ENCODE peak calls at places on chromosome 22, in four cellular contexts. One of them, this sample, is unnamed.

GRCh38 chr22:46672731-46673130 is 52.5 kb downstream of the GRAMD4 start:
- DNase-seq in astrocyte of the cerebellum: no peak
- DNase-seq in mucosa of descending colon: peak; percentile 59
- DNase-seq in SK-N-SH: no peak
- DNase-seq in this sample: no peak

GRCh38 chr22:50506611-50507420 is 686 bp downstream of the LMF2 start:
- DNase-seq in astrocyte of the cerebellum: no peak
- DNase-seq in mucosa of descending colon: peak; percentile 50
- DNase-seq in SK-N-SH: no peak
- DNase-seq in this sample: no peak

GRCh38 chr22:33850227-33850626 is 70.0 kb downstream of the LARGE1 start:
- DNase-seq in astrocyte of the cerebellum: no peak
- DNase-seq in mucosa of descending colon: no peak
- DNase-seq in SK-N-SH: no peak
- DNase-seq in this sample: no peak

GRCh38 chr22:50313021-50313420 is 5.6 kb upstream of the PLXNB2 start:
- DNase-seq in astrocyte of the cerebellum: no peak
- DNase-seq in mucosa of descending colon: no peak
- DNase-seq in SK-N-SH: no peak
- DNase-seq in this sample: no peak

GRCh38 chr22:46660604-46661201 is 40.5 kb downstream of the GRAMD4 start:
- DNase-seq in astrocyte of the cerebellum: no peak
- DNase-seq in mucosa of descending colon: peak; percentile 80
- DNase-seq in SK-N-SH: peak; percentile 93
- DNase-seq in this sample: no peak

GRCh38 chr22:18022851-18023250 is 1.5 kb downstream of the MICAL3 start:
- DNase-seq in astrocyte of the cerebellum: no peak
- DNase-seq in mucosa of descending colon: peak; percentile 26
- DNase-seq in SK-N-SH: no peak
- DNase-seq in this sample: no peak

GRCh38 chr22:38745676-38746460 is 9.9 kb downstream of the SUN2 start:
- DNase-seq in astrocyte of the cerebellum: no peak
- DNase-seq in mucosa of descending colon: peak; percentile 78
- DNase-seq in SK-N-SH: no peak
- DNase-seq in this sample: no peak

GRCh38 chr22:37538590-37539357 is 19.6 kb upstream of the CARD10 start:
- DNase-seq in astrocyte of the cerebellum: peak; percentile 87
- DNase-seq in mucosa of descending colon: peak; percentile 91
- DNase-seq in SK-N-SH: peak; percentile 93
- DNase-seq in this sample: peak; percentile 96

GRCh38 chr22:38831166-38831945 is 12.5 kb downstream of the NPTXR start:
- DNase-seq in astrocyte of the cerebellum: no peak
- DNase-seq in mucosa of descending colon: no peak
- DNase-seq in SK-N-SH: no peak
- DNase-seq in this sample: peak; percentile 42

GRCh38 chr22:38403806-38404205 is 51.2 kb downstream of the KCNJ4 start:
- DNase-seq in astrocyte of the cerebellum: no peak
- DNase-seq in mucosa of descending colon: no peak
- DNase-seq in SK-N-SH: no peak
- DNase-seq in this sample: no peak

GRCh38 chr22:35425971-35426800 is 26.2 kb downstream of the MCM5 start:
- DNase-seq in astrocyte of the cerebellum: peak; percentile 12
- DNase-seq in mucosa of descending colon: no peak
- DNase-seq in SK-N-SH: no peak
- DNase-seq in this sample: no peak

GRCh38 chr22:42688241-42688913 is 32.3 kb downstream of the A4GALT start:
- DNase-seq in astrocyte of the cerebellum: peak; percentile 85
- DNase-seq in mucosa of descending colon: peak; percentile 65
- DNase-seq in SK-N-SH: peak; percentile 45
- DNase-seq in this sample: peak; percentile 98

GRCh38 chr22:22520020-22520656 is at the start of gene ZNF280A:
- DNase-seq in astrocyte of the cerebellum: no peak
- DNase-seq in mucosa of descending colon: no peak
- DNase-seq in SK-N-SH: no peak
- DNase-seq in this sample: peak; percentile 19

GRCh38 chr22:33076368-33076767 is 18.2 kb upstream of the SYN3 start:
- DNase-seq in astrocyte of the cerebellum: no peak
- DNase-seq in mucosa of descending colon: no peak
- DNase-seq in SK-N-SH: no peak
- DNase-seq in this sample: peak; percentile 5

GRCh38 chr22:45934659-45935341 is 42.2 kb downstream of the WNT7B start:
- DNase-seq in astrocyte of the cerebellum: peak; percentile 75
- DNase-seq in mucosa of descending colon: no peak
- DNase-seq in SK-N-SH: peak; percentile 79
- DNase-seq in this sample: peak; percentile 65

GRCh38 chr22:18085188-18085587 is 7.4 kb downstream of the PEX26 start:
- DNase-seq in astrocyte of the cerebellum: no peak
- DNase-seq in mucosa of descending colon: peak; percentile 85
- DNase-seq in SK-N-SH: no peak
- DNase-seq in this sample: peak; percentile 49

GRCh38 chr22:49855491-49855911 is 1.9 kb downstream of the ZBED4 start:
- DNase-seq in astrocyte of the cerebellum: no peak
- DNase-seq in mucosa of descending colon: peak; percentile 63
- DNase-seq in SK-N-SH: no peak
- DNase-seq in this sample: peak; percentile 26

GRCh38 chr22:23696326-23696851 is 5.6 kb downstream of the RGL4 start:
- DNase-seq in astrocyte of the cerebellum: no peak
- DNase-seq in mucosa of descending colon: peak; percentile 52
- DNase-seq in SK-N-SH: no peak
- DNase-seq in this sample: no peak

GRCh38 chr22:36455571-36456458 is 25.6 kb downstream of the TXN2 start:
- DNase-seq in astrocyte of the cerebellum: no peak
- DNase-seq in mucosa of descending colon: peak; percentile 60
- DNase-seq in SK-N-SH: no peak
- DNase-seq in this sample: no peak

GRCh38 chr22:35630891-35631290 is 13.8 kb upstream of the MB start:
- DNase-seq in astrocyte of the cerebellum: no peak
- DNase-seq in mucosa of descending colon: no peak
- DNase-seq in SK-N-SH: no peak
- DNase-seq in this sample: no peak

GRCh38 chr22:47928626-47929025 is 1166.2 kb downstream of the TBC1D22A start:
- DNase-seq in astrocyte of the cerebellum: no peak
- DNase-seq in mucosa of descending colon: no peak
- DNase-seq in SK-N-SH: no peak
- DNase-seq in this sample: no peak

GRCh38 chr22:45211435-45211834 is 29.3 kb downstream of the KIAA0930 start:
- DNase-seq in astrocyte of the cerebellum: no peak
- DNase-seq in mucosa of descending colon: no peak
- DNase-seq in SK-N-SH: no peak
- DNase-seq in this sample: no peak

GRCh38 chr22:30574095-30574981 is at the start of gene GAL3ST1:
- DNase-seq in astrocyte of the cerebellum: no peak
- DNase-seq in mucosa of descending colon: peak; percentile 71
- DNase-seq in SK-N-SH: peak; percentile 89
- DNase-seq in this sample: no peak

GRCh38 chr22:46578824-46579561 is 41.2 kb upstream of the GRAMD4 start:
- DNase-seq in astrocyte of the cerebellum: peak; percentile 43
- DNase-seq in mucosa of descending colon: peak; percentile 66
- DNase-seq in SK-N-SH: peak; percentile 75
- DNase-seq in this sample: peak; percentile 35

GRCh38 chr22:19085233-19086043 is 36.8 kb downstream of the DGCR2 start:
- DNase-seq in astrocyte of the cerebellum: peak; percentile 18
- DNase-seq in mucosa of descending colon: no peak
- DNase-seq in SK-N-SH: peak; percentile 69
- DNase-seq in this sample: peak; percentile 37
- TF ChIP-seq CTCF in astrocyte of the cerebellum: peak; percentile 58
- TF ChIP-seq CTCF in mucosa of descending colon: no peak
- TF ChIP-seq CTCF in SK-N-SH: peak; percentile 60
- TF ChIP-seq CTCF in this sample: peak; percentile 54

GRCh38 chr22:28402066-28402465 is 277.6 kb downstream of the TTC28 start:
- DNase-seq in astrocyte of the cerebellum: no peak
- DNase-seq in mucosa of descending colon: no peak
- DNase-seq in SK-N-SH: no peak
- DNase-seq in this sample: no peak

GRCh38 chr22:28398355-28398754 is 281.3 kb downstream of the TTC28 start:
- DNase-seq in astrocyte of the cerebellum: no peak
- DNase-seq in mucosa of descending colon: no peak
- DNase-seq in SK-N-SH: no peak
- DNase-seq in this sample: no peak

GRCh38 chr22:28407645-28408044 is 272.0 kb downstream of the TTC28 start:
- DNase-seq in astrocyte of the cerebellum: no peak
- DNase-seq in mucosa of descending colon: no peak
- DNase-seq in SK-N-SH: no peak
- DNase-seq in this sample: no peak

GRCh38 chr22:28398987-28399386 is 280.7 kb downstream of the TTC28 start:
- DNase-seq in astrocyte of the cerebellum: no peak
- DNase-seq in mucosa of descending colon: no peak
- DNase-seq in SK-N-SH: no peak
- DNase-seq in this sample: peak; percentile 58

GRCh38 chr22:28402539-28402938 is 277.1 kb downstream of the TTC28 start:
- DNase-seq in astrocyte of the cerebellum: no peak
- DNase-seq in mucosa of descending colon: no peak
- DNase-seq in SK-N-SH: no peak
- DNase-seq in this sample: no peak
- H3K4me3 ChIP-seq in astrocyte of the cerebellum: no peak overlapping the region
- H3K4me3 ChIP-seq in mucosa of descending colon: no peak overlapping the region
- H3K4me3 ChIP-seq in SK-N-SH: no peak overlapping the region
- H3K4me3 ChIP-seq in this sample: no peak overlapping the region

GRCh38 chr22:26618487-26618886 is 660 bp upstream of the CRYBB1 start:
- DNase-seq in astrocyte of the cerebellum: no peak
- DNase-seq in mucosa of descending colon: no peak
- DNase-seq in SK-N-SH: no peak
- DNase-seq in this sample: no peak
- TF ChIP-seq CTCF in astrocyte of the cerebellum: no peak
- TF ChIP-seq CTCF in mucosa of descending colon: no peak
- TF ChIP-seq CTCF in SK-N-SH: no peak
- TF ChIP-seq CTCF in this sample: no peak

GRCh38 chr22:27099896-27100295 is 442.5 kb downstream of the MIAT start:
- DNase-seq in astrocyte of the cerebellum: no peak
- DNase-seq in mucosa of descending colon: no peak
- DNase-seq in SK-N-SH: no peak
- DNase-seq in this sample: no peak
- H3K4me3 ChIP-seq in astrocyte of the cerebellum: no peak overlapping the region
- H3K4me3 ChIP-seq in mucosa of descending colon: no peak overlapping the region
- H3K4me3 ChIP-seq in SK-N-SH: no peak overlapping the region
- H3K4me3 ChIP-seq in this sample: no peak overlapping the region

DNA sequence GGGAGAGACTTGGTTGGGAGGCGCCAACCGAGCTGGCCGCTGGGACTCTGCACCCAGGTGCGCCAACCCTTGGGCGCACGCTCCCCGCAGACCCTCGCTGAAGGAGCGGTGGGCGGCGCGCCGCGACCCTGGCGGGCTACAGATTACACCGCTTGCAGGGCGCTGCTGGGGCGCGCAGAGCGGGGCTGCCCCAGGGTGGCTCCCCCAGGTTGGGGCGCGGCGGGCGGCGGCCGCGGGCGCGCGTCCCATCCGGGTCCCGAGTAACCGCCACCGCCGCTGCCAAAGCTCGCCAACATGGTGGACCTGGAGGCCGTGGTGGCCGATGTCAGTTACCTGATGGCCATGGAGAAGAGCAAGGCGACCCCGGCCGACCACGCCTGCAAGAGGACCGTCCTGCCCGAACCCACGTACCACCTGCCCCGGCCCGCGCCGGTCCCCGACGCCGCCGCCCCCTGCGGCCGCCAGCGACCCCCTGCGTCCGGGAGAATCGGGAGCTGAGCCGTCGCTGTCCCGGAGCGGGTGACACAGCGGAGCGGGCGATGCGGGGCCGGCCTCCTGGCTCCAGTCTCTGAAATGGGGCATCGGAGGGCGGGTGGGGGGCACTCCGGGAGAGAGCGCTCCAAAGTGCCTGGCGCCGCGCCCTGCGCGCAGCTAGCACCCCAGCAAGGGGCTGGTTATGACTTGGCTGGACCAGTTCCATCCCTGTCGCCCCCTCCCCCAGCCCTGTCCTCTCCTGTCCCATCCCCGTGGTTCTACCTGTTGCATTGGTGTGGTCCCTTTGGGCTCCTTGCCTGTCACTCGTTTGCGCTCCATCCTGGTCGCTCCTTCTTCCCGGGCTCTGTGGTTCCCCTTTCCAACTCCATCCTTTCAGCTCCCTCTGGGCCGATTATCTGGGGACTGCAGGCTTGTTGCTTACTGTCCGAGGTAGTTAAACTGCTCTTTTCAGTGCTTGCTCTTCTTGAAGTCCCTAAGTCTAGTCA is 143.3 kb upstream of the GRK3 start:
- DNase-seq in astrocyte of the cerebellum: no peak
- DNase-seq in mucosa of descending colon: peak; percentile 31
- DNase-seq in SK-N-SH: peak; percentile 64
- DNase-seq in this sample: peak; percentile 10
- TF ChIP-seq CTCF in astrocyte of the cerebellum: peak; percentile 14
- TF ChIP-seq CTCF in mucosa of descending colon: no peak
- TF ChIP-seq CTCF in SK-N-SH: no peak
- TF ChIP-seq CTCF in this sample: no peak

GRCh38 chr22:20444325-20444724 is 6.7 kb upstream of the SCARF2 start:
- DNase-seq in astrocyte of the cerebellum: no peak
- DNase-seq in mucosa of descending colon: no peak
- DNase-seq in SK-N-SH: no peak
- DNase-seq in this sample: no peak

GRCh38 chr22:20439928-20440575 is 2.4 kb upstream of the SCARF2 start:
- DNase-seq in astrocyte of the cerebellum: no peak
- DNase-seq in mucosa of descending colon: no peak
- DNase-seq in SK-N-SH: no peak
- DNase-seq in this sample: no peak

GRCh38 chr22:20440637-20441591 is 3.3 kb upstream of the SCARF2 start:
- DNase-seq in astrocyte of the cerebellum: no peak
- DNase-seq in mucosa of descending colon: no peak
- DNase-seq in SK-N-SH: no peak
- DNase-seq in this sample: no peak

GRCh38 chr22:20441631-20442484 is 4.2 kb upstream of the SCARF2 start:
- DNase-seq in astrocyte of the cerebellum: no peak
- DNase-seq in mucosa of descending colon: no peak
- DNase-seq in SK-N-SH: no peak
- DNase-seq in this sample: peak; percentile 42

GRCh38 chr22:20442485-20443284 is 5.1 kb upstream of the SCARF2 start:
- DNase-seq in astrocyte of the cerebellum: no peak
- DNase-seq in mucosa of descending colon: no peak
- DNase-seq in SK-N-SH: no peak
- DNase-seq in this sample: no peak
- H3K4me3 ChIP-seq in astrocyte of the cerebellum: no peak overlapping the region
- H3K4me3 ChIP-seq in mucosa of descending colon: no peak overlapping the region
- H3K4me3 ChIP-seq in SK-N-SH: no peak overlapping the region
- H3K4me3 ChIP-seq in this sample: no peak overlapping the region

This sample was measured in fibroblast of the aortic adventitia.